ENCODE peak calls at places on chromosomes 4 and X, in five cellular contexts. Q is anterior cingulate cortex; H is amygdala; N is AG10803; A is activated CD4-positive, alpha-beta T cell treated with anti-CD3 and anti-CD28 coated beads, Interleukin-2, amount 50 U/mL, for 48 hours. R is an unnamed sample.

GRCh38 chr4:99507762-99508161 is 3.1 kb upstream of the C4orf17 start:
- DNase-seq in Q (no peak), H (no peak), N (no peak), A (no peak), R (no peak)

GRCh38 chrX:140526138-140526537 is 21.3 kb upstream of the SOX3 start:
- DNase-seq in Q (no peak), H (no peak), N (peak; percentile 64), A (no peak), R (no peak)

GRCh38 chr4:60485279-60485678 is 714.8 kb upstream of the ADGRL3 start:
- DNase-seq in Q (no peak), H (no peak), N (no peak), A (no peak), R (no peak)

GRCh38 chr4:109184421-109184956 is 118.0 kb downstream of the COL25A1 start:
- DNase-seq in Q (no peak), H (no peak), N (peak; percentile 18), A (no peak), R (no peak)

GRCh38 chrX:96464880-96465558 is 219.6 kb upstream of the DIAPH2 start:
- DNase-seq in Q (no peak), H (no peak), N (no peak), A (no peak), R (no peak)

GRCh38 chr4:15953625-15954024 is 9.3 kb downstream of the FGFBP2 start:
- DNase-seq in Q (no peak), H (no peak), N (no peak), A (no peak), R (no peak)

GRCh38 chrX:95949588-95949987 is 735.1 kb upstream of the DIAPH2 start:
- DNase-seq in Q (no peak), H (no peak), N (no peak), A (no peak), R (no peak)

GRCh38 chr4:61507091-61507490 is 307.0 kb downstream of the ADGRL3 start:
- DNase-seq in Q (no peak), H (no peak), N (no peak), A (no peak), R (no peak)

GRCh38 chr4:8392591-8393190 is 47.8 kb downstream of the ACOX3 start:
- DNase-seq in Q (no peak), H (peak; percentile 23), N (no peak), A (no peak), R (no peak)

GRCh38 chr4:184937745-184938144 is 80.5 kb upstream of the HELT start:
- DNase-seq in Q (no peak), H (no peak), N (no peak), A (no peak), R (no peak)

GRCh38 chr4:176793060-176793605 is 411 bp upstream of the VEGFC start:
- DNase-seq in Q (no peak), H (no peak), N (no peak), A (no peak), R (peak; percentile 33)

GRCh38 chrX:13357925-13358324 is 38.1 kb upstream of the ATXN3L start:
- DNase-seq in Q (no peak), H (no peak), N (peak; percentile 67), A (no peak), R (no peak)

GRCh38 chr4:1723131-1723801 is 1.9 kb downstream of the TACC3 start:
- DNase-seq in Q (no peak), H (no peak), N (no peak), A (peak; percentile 54), R (no peak)

GRCh38 chr4:17286737-17287460 is 225.0 kb downstream of the QDPR start:
- DNase-seq in Q (no peak), H (no peak), N (no peak), A (no peak), R (no peak)

GRCh38 chr4:53192017-53192416 is 173.8 kb downstream of the SCFD2 start:
- DNase-seq in Q (no peak), H (no peak), N (no peak), A (no peak), R (no peak)

GRCh38 chr4:6896035-6896434 is 13.6 kb upstream of the TBC1D14 start:
- DNase-seq in Q (no peak), H (no peak), N (no peak), A (no peak), R (no peak)

GRCh38 chr4:42570221-42570620 is 86.7 kb downstream of the ATP8A1 start:
- DNase-seq in Q (peak; percentile 78), H (peak; percentile 54), N (no peak), A (no peak), R (no peak)

GRCh38 chr4:140047017-140047640 is 106.9 kb downstream of the MAML3 start:
- DNase-seq in Q (no peak), H (no peak), N (no peak), A (no peak), R (no peak)

GRCh38 chr4:8586671-8587468 is 5.7 kb upstream of the CPZ start:
- DNase-seq in Q (no peak), H (no peak), N (no peak), A (no peak), R (no peak)

GRCh38 chr4:69133993-69134392 is 37.7 kb downstream of the UGT2B7 start:
- DNase-seq in Q (no peak), H (no peak), N (no peak), A (no peak), R (no peak)

GRCh38 chrX:23952984-23953907 is 45.4 kb downstream of the CXorf58 start:
- DNase-seq in Q (no peak), H (no peak), N (no peak), A (peak; percentile 30), R (no peak)